ENCODE peak calls at places on chromosomes 7 and 10, in five cellular contexts. One of them, this sample, is unnamed.

GRCh38 chr7:157675427-157675930 is 338.7 kb downstream of the DNAJB6 start:
- DNase-seq in H9: peak; percentile 8
- DNase-seq in Panc1: no peak
- DNase-seq in RWPE1: no peak
- DNase-seq in AG04449: no peak
- DNase-seq in this sample: no peak

GRCh38 chr10:103895458-103896186 is 22.4 kb downstream of the STN1 start:
- DNase-seq in H9: no peak
- DNase-seq in Panc1: peak; percentile 61
- DNase-seq in RWPE1: no peak
- DNase-seq in AG04449: no peak
- DNase-seq in this sample: no peak

GRCh38 chr10:44168478-44168877 is 216.4 kb downstream of the CXCL12 start:
- DNase-seq in H9: no peak
- DNase-seq in Panc1: no peak
- DNase-seq in RWPE1: no peak
- DNase-seq in AG04449: no peak
- DNase-seq in this sample: no peak

GRCh38 chr7:98174334-98175259 is 36.6 kb upstream of the BHLHA15 start:
- DNase-seq in H9: no peak
- DNase-seq in Panc1: no peak
- DNase-seq in RWPE1: no peak
- DNase-seq in AG04449: no peak
- DNase-seq in this sample: no peak

GRCh38 chr10:71795248-71795647 is 21.9 kb upstream of the VSIR start:
- DNase-seq in H9: peak; percentile 49
- DNase-seq in Panc1: no peak
- DNase-seq in RWPE1: peak; percentile 52
- DNase-seq in AG04449: no peak
- DNase-seq in this sample: no peak

GRCh38 chr7:47047384-47047783 is 534.5 kb downstream of the TNS3 start:
- DNase-seq in H9: no peak
- DNase-seq in Panc1: no peak
- DNase-seq in RWPE1: no peak
- DNase-seq in AG04449: no peak
- DNase-seq in this sample: no peak

GRCh38 chr7:105044449-105045081 is 30.6 kb downstream of the KMT2E start:
- DNase-seq in H9: no peak
- DNase-seq in Panc1: no peak
- DNase-seq in RWPE1: no peak
- DNase-seq in AG04449: no peak
- DNase-seq in this sample: no peak

GRCh38 chr7:84981038-84981601 is 205.7 kb downstream of the SEMA3D start:
- DNase-seq in H9: no peak
- DNase-seq in Panc1: no peak
- DNase-seq in RWPE1: no peak
- DNase-seq in AG04449: no peak
- DNase-seq in this sample: peak; percentile 1

GRCh38 chr7:69526570-69526969 is 71.7 kb upstream of the AUTS2 start:
- DNase-seq in H9: no peak
- DNase-seq in Panc1: no peak
- DNase-seq in RWPE1: no peak
- DNase-seq in AG04449: no peak
- DNase-seq in this sample: no peak

GRCh38 chr10:98331888-98332287 is 63.9 kb upstream of the LOXL4 start:
- DNase-seq in H9: peak; percentile 85
- DNase-seq in Panc1: no peak
- DNase-seq in RWPE1: no peak
- DNase-seq in AG04449: no peak
- DNase-seq in this sample: no peak

GRCh38 chr7:5636914-5637313 is 144.5 kb downstream of the RNF216 start:
- DNase-seq in H9: no peak
- DNase-seq in Panc1: no peak
- DNase-seq in RWPE1: peak; percentile 63
- DNase-seq in AG04449: peak; percentile 59
- DNase-seq in this sample: peak; percentile 52

GRCh38 chr10:80462986-80463741 is 9.1 kb downstream of the TSPAN14 start:
- DNase-seq in H9: no peak
- DNase-seq in Panc1: no peak
- DNase-seq in RWPE1: no peak
- DNase-seq in AG04449: no peak
- DNase-seq in this sample: no peak

GRCh38 chr7:96187735-96188622 is 133.9 kb downstream of the SLC25A13 start:
- DNase-seq in H9: no peak
- DNase-seq in Panc1: no peak
- DNase-seq in RWPE1: no peak
- DNase-seq in AG04449: no peak
- DNase-seq in this sample: no peak

GRCh38 chr10:102514487-102515311 is 10.9 kb downstream of the SUFU start:
- DNase-seq in H9: no peak
- DNase-seq in Panc1: no peak
- DNase-seq in RWPE1: no peak
- DNase-seq in AG04449: no peak
- DNase-seq in this sample: no peak

GRCh38 chr7:44052771-44053365 is 8.4 kb downstream of the DBNL start:
- DNase-seq in H9: no peak
- DNase-seq in Panc1: no peak
- DNase-seq in RWPE1: no peak
- DNase-seq in AG04449: no peak
- DNase-seq in this sample: no peak

GRCh38 chr7:157016352-157017041 is 6.0 kb upstream of the MNX1 start:
- DNase-seq in H9: peak; percentile 62
- DNase-seq in Panc1: no peak
- DNase-seq in RWPE1: no peak
- DNase-seq in AG04449: no peak
- DNase-seq in this sample: no peak

GRCh38 chr7:110774066-110774465 is 316.9 kb upstream of the LRRN3 start:
- DNase-seq in H9: no peak
- DNase-seq in Panc1: no peak
- DNase-seq in RWPE1: no peak
- DNase-seq in AG04449: no peak
- DNase-seq in this sample: no peak
- TF ChIP-seq CTCF in H9: no peak
- TF ChIP-seq CTCF in Panc1: no peak
- TF ChIP-seq CTCF in RWPE1: no peak
- TF ChIP-seq CTCF in AG04449: no peak
- TF ChIP-seq CTCF in this sample: no peak

DNA sequence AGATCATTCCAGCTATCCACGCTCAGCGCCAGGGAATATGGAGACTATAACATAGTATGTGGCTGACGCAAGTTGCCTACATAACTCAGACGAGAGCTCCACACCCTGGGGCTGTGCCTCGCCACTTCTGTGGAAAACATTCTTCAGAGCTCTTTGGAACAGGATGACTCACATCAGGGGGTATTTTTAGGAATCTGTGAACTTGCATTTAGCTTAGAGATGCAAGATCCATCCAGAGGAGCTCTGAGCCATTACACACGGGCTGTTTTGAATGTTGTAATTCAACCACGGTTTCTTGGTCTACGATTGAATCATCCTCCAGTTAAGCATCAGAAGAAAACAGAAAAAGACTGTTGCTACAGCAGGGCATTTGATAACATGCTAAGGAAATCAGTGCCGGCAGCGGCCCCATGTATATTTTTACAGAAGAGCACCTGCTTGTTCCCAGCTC is 481.4 kb upstream of the AKR1E2 start:
- DNase-seq in H9: no peak
- DNase-seq in Panc1: peak; percentile 57
- DNase-seq in RWPE1: peak; percentile 94
- DNase-seq in AG04449: peak; percentile 100
- DNase-seq in this sample: peak; percentile 100
- TF ChIP-seq CTCF in H9: no peak
- TF ChIP-seq CTCF in Panc1: no peak
- TF ChIP-seq CTCF in RWPE1: peak; percentile 30
- TF ChIP-seq CTCF in AG04449: no peak
- TF ChIP-seq CTCF in this sample: no peak

GRCh38 chr10:66514666-66515065 is 411.2 kb upstream of the LRRTM3 start:
- DNase-seq in H9: no peak
- DNase-seq in Panc1: no peak
- DNase-seq in RWPE1: no peak
- DNase-seq in AG04449: no peak
- DNase-seq in this sample: no peak

DNA sequence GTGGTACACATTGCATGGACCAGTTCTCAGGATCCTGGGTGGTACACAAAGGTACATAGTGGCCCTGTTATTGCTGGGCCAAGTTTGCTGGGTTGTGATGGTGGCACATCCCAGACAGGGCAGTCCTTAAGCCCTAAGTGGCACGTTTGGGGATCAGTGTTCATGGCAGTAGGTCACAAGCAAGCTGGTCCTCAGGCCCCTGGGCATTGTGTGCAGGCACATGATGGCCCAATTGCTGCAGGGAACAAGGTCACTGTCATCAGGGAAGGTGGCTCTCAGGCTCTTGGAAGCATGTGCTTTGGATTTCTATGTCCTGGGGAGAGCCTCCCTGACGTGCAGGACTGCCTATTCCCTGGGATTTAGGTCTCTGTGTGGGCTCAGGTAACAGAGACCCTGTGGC is 412.3 kb upstream of the LRRTM3 start:
- DNase-seq in H9: no peak
- DNase-seq in Panc1: no peak
- DNase-seq in RWPE1: no peak
- DNase-seq in AG04449: no peak
- DNase-seq in this sample: no peak
- TF ChIP-seq CTCF in H9: no peak
- TF ChIP-seq CTCF in Panc1: no peak
- TF ChIP-seq CTCF in RWPE1: no peak
- TF ChIP-seq CTCF in AG04449: no peak
- TF ChIP-seq CTCF in this sample: no peak

DNA sequence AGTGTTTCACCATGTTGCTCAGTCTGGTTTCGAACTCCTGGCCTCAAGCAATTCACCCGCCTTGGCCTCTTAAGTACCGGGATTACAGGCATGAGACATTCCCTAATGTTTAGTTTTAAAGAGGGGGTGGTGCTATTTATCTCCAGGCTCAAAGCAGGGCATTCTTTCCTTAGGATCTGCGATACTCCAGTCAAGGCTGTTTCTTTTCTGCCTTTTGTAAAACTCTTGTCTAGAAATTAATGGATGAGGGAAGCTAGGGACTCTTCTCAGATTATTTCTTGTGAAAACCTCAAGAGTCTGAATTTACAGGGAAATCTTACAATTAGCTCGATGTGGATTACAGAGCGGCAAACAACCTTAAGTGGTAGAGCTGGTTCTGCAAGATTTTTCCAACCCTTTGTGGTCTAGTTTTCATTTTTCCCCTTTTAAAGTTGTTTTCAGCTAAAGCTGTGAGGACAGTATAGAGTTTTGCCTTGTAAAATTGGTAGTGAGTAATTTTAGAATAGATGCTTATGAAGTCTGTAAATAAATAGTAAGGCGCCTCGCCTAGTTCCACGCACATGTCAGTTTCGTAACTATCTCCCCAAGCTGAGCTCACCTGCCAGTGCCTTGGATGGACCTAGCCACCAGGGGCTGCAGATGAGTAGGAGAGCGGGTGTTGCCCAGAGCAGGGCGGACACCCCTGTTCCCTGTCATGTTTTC is 53.1 kb downstream of the CUX1 start:
- DNase-seq in H9: peak; percentile 76
- DNase-seq in Panc1: no peak
- DNase-seq in RWPE1: peak; percentile 67
- DNase-seq in AG04449: no peak
- DNase-seq in this sample: no peak
- TF ChIP-seq CTCF in H9: peak; percentile 66
- TF ChIP-seq CTCF in Panc1: no peak
- TF ChIP-seq CTCF in RWPE1: peak; percentile 43
- TF ChIP-seq CTCF in AG04449: no peak
- TF ChIP-seq CTCF in this sample: peak; percentile 17

GRCh38 chr7:54664235-54665228 is 94.5 kb downstream of the SEC61G start:
- DNase-seq in H9: peak; percentile 86
- DNase-seq in Panc1: no peak
- DNase-seq in RWPE1: peak; percentile 79
- DNase-seq in AG04449: no peak
- DNase-seq in this sample: no peak
- TF ChIP-seq CTCF in H9: peak; percentile 59
- TF ChIP-seq CTCF in Panc1: peak; percentile 91
- TF ChIP-seq CTCF in RWPE1: peak; percentile 68
- TF ChIP-seq CTCF in AG04449: peak; percentile 7
- TF ChIP-seq CTCF in this sample: peak; percentile 15

DNA sequence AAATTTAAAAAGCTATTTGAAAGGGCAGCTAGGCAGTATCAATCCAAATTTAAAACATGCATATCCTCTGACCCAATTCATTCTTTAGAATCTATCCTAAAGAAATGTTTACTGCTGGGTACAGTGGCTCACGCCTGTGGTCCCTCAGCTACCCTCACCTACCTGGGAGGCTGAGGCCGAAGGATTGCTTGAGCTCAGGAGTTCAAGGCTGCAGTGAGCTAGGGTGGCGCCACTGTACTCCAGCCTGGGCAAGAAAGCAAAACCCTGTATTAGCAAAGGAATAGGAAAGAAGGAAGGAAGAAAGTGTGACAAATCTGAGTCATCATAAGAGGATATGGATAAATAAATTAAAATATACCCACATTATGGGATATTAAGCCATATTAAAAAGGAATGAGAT is 36.3 kb downstream of the C7orf33 start:
- DNase-seq in H9: no peak
- DNase-seq in Panc1: no peak
- DNase-seq in RWPE1: no peak
- DNase-seq in AG04449: no peak
- DNase-seq in this sample: no peak
- TF ChIP-seq CTCF in H9: no peak
- TF ChIP-seq CTCF in Panc1: peak; percentile 46
- TF ChIP-seq CTCF in RWPE1: no peak
- TF ChIP-seq CTCF in AG04449: no peak
- TF ChIP-seq CTCF in this sample: no peak

GRCh38 chr7:100567751-100568175 is 5.9 kb downstream of the SAP25 start:
- DNase-seq in H9: peak; percentile 20
- DNase-seq in Panc1: no peak
- DNase-seq in RWPE1: no peak
- DNase-seq in AG04449: no peak
- DNase-seq in this sample: no peak

GRCh38 chr7:100567045-100567730 is 6.5 kb downstream of the SAP25 start:
- DNase-seq in H9: peak; percentile 38
- DNase-seq in Panc1: no peak
- DNase-seq in RWPE1: no peak
- DNase-seq in AG04449: no peak
- DNase-seq in this sample: no peak

GRCh38 chr7:100568176-100568935 is 5.3 kb downstream of the SAP25 start:
- DNase-seq in H9: peak; percentile 25
- DNase-seq in Panc1: no peak
- DNase-seq in RWPE1: no peak
- DNase-seq in AG04449: no peak
- DNase-seq in this sample: no peak

GRCh38 chr7:100570954-100571828 is 2.5 kb downstream of the SAP25 start:
- DNase-seq in H9: peak; percentile 79
- DNase-seq in Panc1: no peak
- DNase-seq in RWPE1: no peak
- DNase-seq in AG04449: no peak
- DNase-seq in this sample: no peak

GRCh38 chr7:100568936-100569844 is 4.5 kb downstream of the SAP25 start:
- DNase-seq in H9: peak; percentile 95
- DNase-seq in Panc1: no peak
- DNase-seq in RWPE1: no peak
- DNase-seq in AG04449: no peak
- DNase-seq in this sample: no peak
- TF ChIP-seq CTCF in H9: peak; percentile 68
- TF ChIP-seq CTCF in Panc1: peak; percentile 74
- TF ChIP-seq CTCF in RWPE1: peak; percentile 29
- TF ChIP-seq CTCF in AG04449: peak; percentile 39
- TF ChIP-seq CTCF in this sample: peak; percentile 47